ENCODE peak calls at places on chromosomes 6 and 20, in four cellular contexts. V is mucosa of descending colon; U is CD4-positive, alpha-beta memory T cell; H is adipocyte. Z is an unnamed sample.

GRCh38 chr20:22686097-22686496 is 101.7 kb upstream of the FOXA2 start:
- DNase-seq in V (peak; percentile 63), U (no peak), H (peak; percentile 75), Z (no peak)

GRCh38 chr6:135002229-135002844 is 52.3 kb downstream of the HBS1L start:
- DNase-seq in V (no peak), U (no peak), H (peak; percentile 67), Z (no peak)

GRCh38 chr6:82415820-82416219 is 52.2 kb downstream of the TPBG start:
- DNase-seq in V (no peak), U (no peak), H (peak; percentile 33), Z (no peak)

GRCh38 chr6:115071962-115072361 is 729.1 kb upstream of the HS3ST5 start:
- DNase-seq in V (no peak), U (no peak), H (no peak), Z (no peak)

GRCh38 chr6:158374020-158374419 is 61.8 kb downstream of the TULP4 start:
- DNase-seq in V (no peak), U (no peak), H (peak; percentile 22), Z (no peak)

GRCh38 chr6:134714679-134715078 is 235.2 kb downstream of the ALDH8A1 start:
- DNase-seq in V (no peak), U (no peak), H (no peak), Z (peak; percentile 29)

GRCh38 chr6:71124340-71124739 is 164.3 kb upstream of the OGFRL1 start:
- DNase-seq in V (no peak), U (no peak), H (no peak), Z (peak; percentile 19)

GRCh38 chr6:126266664-126267063 is 73.3 kb upstream of the CENPW start:
- DNase-seq in V (no peak), U (no peak), H (no peak), Z (no peak)

GRCh38 chr6:35568967-35569606 is 56.4 kb upstream of the TULP1 start:
- DNase-seq in V (peak; percentile 66), U (no peak), H (no peak), Z (no peak)

GRCh38 chr6:11490996-11491395 is 46.6 kb upstream of the TMEM170B start:
- DNase-seq in V (no peak), U (no peak), H (no peak), Z (no peak)

GRCh38 chr6:169233181-169233580 is 20.5 kb downstream of the THBS2 start:
- DNase-seq in V (no peak), U (no peak), H (no peak), Z (no peak)

GRCh38 chr6:43628392-43629103 is 516 bp downstream of the GTPBP2 start:
- DNase-seq in V (peak; percentile 75), U (peak; percentile 69), H (peak; percentile 67), Z (no peak)

GRCh38 chr6:75691012-75691411 is 58.0 kb upstream of the MYO6 start:
- DNase-seq in V (no peak), U (no peak), H (no peak), Z (no peak)

GRCh38 chr6:158926429-158926828 is 73.6 kb downstream of the RSPH3 start:
- DNase-seq in V (no peak), U (no peak), H (peak; percentile 11), Z (no peak)

GRCh38 chr20:7608246-7608645 is 332.0 kb downstream of the HAO1 start:
- DNase-seq in V (no peak), U (no peak), H (peak; percentile 5), Z (no peak)

GRCh38 chr20:51400051-51400926 is 142.2 kb downstream of the NFATC2 start:
- DNase-seq in V (no peak), U (peak; percentile 89), H (no peak), Z (no peak)

GRCh38 chr6:167661456-167662103 is 165.1 kb upstream of the AFDN start:
- DNase-seq in V (no peak), U (no peak), H (no peak), Z (no peak)
- H3K4me3 ChIP-seq in V (no peak overlapping the region), U (no peak overlapping the region), H (no peak overlapping the region), Z (no peak overlapping the region)

DNA sequence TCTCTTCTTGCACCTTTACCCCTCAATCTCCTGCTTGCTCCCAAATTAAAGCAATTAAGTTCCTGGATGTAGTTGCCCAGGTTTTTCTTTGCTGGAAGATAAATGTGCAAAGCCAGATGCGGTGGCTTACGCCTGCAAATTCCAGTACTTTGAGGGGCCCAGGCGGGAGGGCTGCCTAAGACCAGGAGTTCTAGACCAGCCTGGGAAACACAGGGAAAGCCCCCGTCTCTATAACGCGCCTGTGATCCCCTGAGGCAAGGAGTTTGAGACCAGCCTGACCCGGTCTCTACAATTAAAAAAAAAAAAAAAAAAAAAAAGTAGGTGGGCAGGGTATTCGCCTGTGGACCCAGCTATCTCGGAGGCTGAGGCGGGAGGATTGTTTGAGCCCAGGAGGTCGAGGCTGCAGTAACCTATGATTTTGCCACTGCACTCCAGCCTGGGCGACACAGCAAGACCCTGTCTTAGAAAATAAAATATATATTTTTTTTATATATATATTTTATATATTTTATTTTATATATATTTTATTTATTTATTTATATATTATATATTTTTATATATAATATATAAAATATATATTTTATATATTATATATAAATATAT is 461 bp upstream of the DCDC2 start:
- DNase-seq in V (no peak), U (peak; percentile 30), H (no peak), Z (no peak)
- H3K4me3 ChIP-seq in V (no peak overlapping the region), U (no peak overlapping the region), H (peak overlapping the region; percentile 52), Z (peak overlapping the region; percentile 39)

GRCh38 chr6:34308483-34308882 is 59.7 kb upstream of the SMIM29 start:
- DNase-seq in V (no peak), U (no peak), H (no peak), Z (no peak)
- H3K4me3 ChIP-seq in V (no peak overlapping the region), U (no peak overlapping the region), H (no peak overlapping the region), Z (no peak overlapping the region)

GRCh38 chr20:63698739-63699465 is 2.5 kb downstream of the TNFRSF6B start:
- DNase-seq in V (peak; percentile 77), U (no peak), H (peak; percentile 81), Z (peak; percentile 66)
- H3K4me3 ChIP-seq in V (no peak overlapping the region), U (no peak overlapping the region), H (no peak overlapping the region), Z (peak overlapping the region; percentile 6)

GRCh38 chr6:16901777-16902176 is 140.5 kb upstream of the ATXN1 start:
- DNase-seq in V (peak; percentile 47), U (no peak), H (peak; percentile 79), Z (peak; percentile 72)

GRCh38 chr6:16904957-16905356 is 143.7 kb upstream of the ATXN1 start:
- DNase-seq in V (no peak), U (no peak), H (no peak), Z (no peak)

GRCh38 chr6:16902520-16902919 is 141.3 kb upstream of the ATXN1 start:
- DNase-seq in V (no peak), U (no peak), H (no peak), Z (no peak)

GRCh38 chr6:16898640-16899428 is 137.6 kb upstream of the ATXN1 start:
- DNase-seq in V (no peak), U (no peak), H (no peak), Z (no peak)

DNA sequence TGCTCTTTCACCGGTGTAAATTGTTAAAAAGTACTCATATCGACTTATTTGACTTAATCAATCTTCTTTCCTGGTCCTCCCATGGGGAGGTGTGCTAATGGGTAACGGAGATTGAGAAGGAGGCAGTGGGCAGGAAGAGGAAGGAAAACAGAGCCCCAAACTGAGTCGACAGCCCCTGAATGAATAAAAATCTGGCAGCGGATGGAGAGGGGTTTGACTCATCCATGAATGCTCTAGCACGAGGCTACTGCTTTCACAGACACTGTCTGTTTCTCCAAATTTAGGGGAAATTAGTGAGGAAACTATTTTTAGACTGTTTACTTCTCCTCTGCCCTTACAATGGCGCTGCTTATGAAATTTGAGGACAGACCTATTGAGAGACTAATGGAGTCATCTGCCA is 142.2 kb upstream of the ATXN1 start:
- DNase-seq in V (no peak), U (no peak), H (peak; percentile 47), Z (no peak)
- H3K4me3 ChIP-seq in V (no peak overlapping the region), U (no peak overlapping the region), H (no peak overlapping the region), Z (no peak overlapping the region)

GRCh38 chr6:26250806-26251075 is 114.3 kb upstream of the BTN3A2 start:
- DNase-seq in V (no peak), U (peak; percentile 58), H (peak; percentile 84), Z (no peak)
- H3K4me3 ChIP-seq in V (peak overlapping the region; percentile 35), U (peak overlapping the region; percentile 86), H (peak overlapping the region; percentile 85), Z (peak overlapping the region; percentile 72)

GRCh38 chr6:2448826-2449571 is 203.6 kb upstream of the GMDS start:
- DNase-seq in V (no peak), U (no peak), H (peak; percentile 95), Z (peak; percentile 72)
- H3K4me3 ChIP-seq in V (no peak overlapping the region), U (no peak overlapping the region), H (peak overlapping the region; percentile 70), Z (no peak overlapping the region)

GRCh38 chr6:132404330-132404729 is 3.1 kb upstream of the MOXD1 start:
- DNase-seq in V (no peak), U (no peak), H (no peak), Z (no peak)
- H3K4me3 ChIP-seq in V (no peak overlapping the region), U (no peak overlapping the region), H (peak overlapping the region; percentile 37), Z (no peak overlapping the region)